ENCODE peak calls at places on chromosomes 16 and 17, in seven cellular contexts. E, V, R, K, D, P and A are unnamed samples.

GRCh38 chr16:30997000-30997886 is 12.2 kb downstream of the HSD3B7 start:
- DNase-seq in E (peak; percentile 84), V (peak; percentile 29), R (peak; percentile 74), K (peak; percentile 91), D (peak; percentile 26), P (peak; percentile 83), A (peak; percentile 92)

GRCh38 chr17:20010099-20010863 is 1.1 kb downstream of the SPECC1 start:
- DNase-seq in E (no peak), V (peak; percentile 65), R (peak; percentile 32), K (peak; percentile 78), D (peak; percentile 18), P (no peak), A (peak; percentile 76)

GRCh38 chr17:43864161-43864706 is 17.3 kb downstream of the CD300LG start:
- DNase-seq in E (no peak), V (no peak), R (no peak), K (no peak), D (no peak), P (no peak), A (no peak)

GRCh38 chr17:82105882-82106696 is 8.1 kb upstream of the FASN start:
- DNase-seq in E (peak; percentile 61), V (no peak), R (peak; percentile 35), K (peak; percentile 83), D (peak; percentile 47), P (peak; percentile 46), A (peak; percentile 50)

GRCh38 chr17:40564195-40564882 is 933 bp downstream of the CCR7 start:
- DNase-seq in E (peak; percentile 62), V (no peak), R (no peak), K (no peak), D (no peak), P (no peak), A (no peak)

GRCh38 chr16:73371584-73372319 is 323.8 kb upstream of the ZFHX3 start:
- DNase-seq in E (no peak), V (no peak), R (no peak), K (peak; percentile 44), D (no peak), P (no peak), A (no peak)

GRCh38 chr17:1275962-1276736 is 3.3 kb upstream of the TRARG1 start:
- DNase-seq in E (peak; percentile 72), V (no peak), R (peak; percentile 63), K (peak; percentile 69), D (no peak), P (peak; percentile 59), A (peak; percentile 67)

GRCh38 chr17:50110591-50111349 is 15.6 kb downstream of the PDK2 start:
- DNase-seq in E (no peak), V (no peak), R (peak; percentile 61), K (no peak), D (no peak), P (no peak), A (no peak)

GRCh38 chr16:66961065-66961744 is at the start of gene CES3:
- DNase-seq in E (peak; percentile 51), V (no peak), R (no peak), K (peak; percentile 84), D (peak; percentile 75), P (no peak), A (peak; percentile 83)

GRCh38 chr17:54876656-54877195 is 23.9 kb upstream of the TOM1L1 start:
- DNase-seq in E (no peak), V (no peak), R (no peak), K (no peak), D (no peak), P (no peak), A (no peak)

GRCh38 chr16:62256406-62256805 is 220.2 kb upstream of the CDH8 start:
- DNase-seq in E (no peak), V (no peak), R (no peak), K (peak; percentile 15), D (peak; percentile 6), P (no peak), A (peak; percentile 2)

GRCh38 chr17:68512967-68513474 is 791 bp downstream of the PRKAR1A start:
- DNase-seq in E (peak; percentile 20), V (no peak), R (no peak), K (peak; percentile 55), D (no peak), P (no peak), A (peak; percentile 69)

GRCh38 chr16:27245276-27246231 is 23.0 kb downstream of the NSMCE1 start:
- DNase-seq in E (no peak), V (no peak), R (no peak), K (no peak), D (no peak), P (no peak), A (peak; percentile 93)